ENCODE peak calls at places on chromosomes 11 and 22, in four cellular contexts. A, Y, D and O are unnamed samples.

GRCh38 chr11:26331911-26332571 is at the start of gene ANO3:
- DNase-seq in A (no peak), D (peak; percentile 67), Y (no peak), O (peak; percentile 88)

GRCh38 chr11:69535928-69536327 is 54.5 kb downstream of the LINC01488 start:
- DNase-seq in A (no peak), Y (no peak), D (no peak), O (no peak)

GRCh38 chr11:74196781-74197486 is 25.8 kb downstream of the PPME1 start:
- DNase-seq in Y (no peak), D (no peak), A (no peak), O (no peak)

GRCh38 chr11:16899708-16900107 is 114.5 kb downstream of the PLEKHA7 start:
- DNase-seq in A (no peak), Y (no peak), D (no peak), O (no peak)

GRCh38 chr11:46279393-46280099 is 2.1 kb downstream of the CREB3L1 start:
- DNase-seq in D (no peak), Y (no peak), A (no peak), O (no peak)

GRCh38 chr22:49954354-49954753 is 6.2 kb upstream of the PIM3 start:
- DNase-seq in A (no peak), D (no peak), Y (no peak), O (no peak)

GRCh38 chr11:7548659-7549283 is 35.0 kb downstream of the PPFIBP2 start:
- DNase-seq in D (peak; percentile 25), Y (no peak), A (peak; percentile 16), O (peak; percentile 38)

GRCh38 chr22:50030315-50031188 is 18.0 kb upstream of the IL17REL start:
- DNase-seq in A (peak; percentile 75), D (peak; percentile 44), Y (no peak), O (peak; percentile 48)

GRCh38 chr11:9078113-9079041 is 13.0 kb downstream of the SCUBE2 start:
- DNase-seq in A (no peak), D (no peak), Y (no peak), O (no peak)

GRCh38 chr11:72652871-72653615 is 21.2 kb downstream of the PDE2A start:
- DNase-seq in Y (no peak), D (no peak), A (no peak), O (peak; percentile 42)

GRCh38 chr22:21570398-21570797 is 2.9 kb downstream of the UBE2L3 start:
- DNase-seq in D (no peak), Y (no peak), A (no peak), O (no peak)

GRCh38 chr22:49229483-49230193 is 598.0 kb downstream of the BRD1 start:
- DNase-seq in D (no peak), A (no peak), Y (no peak), O (no peak)

GRCh38 chr11:126929186-126930085 is 71.1 kb downstream of the KIRREL3 start:
- DNase-seq in A (no peak), Y (no peak), D (no peak), O (no peak)

GRCh38 chr11:2916892-2917645 is 12.2 kb downstream of the PHLDA2 start:
- DNase-seq in A (no peak), Y (no peak), D (no peak), O (no peak)

GRCh38 chr11:76999597-76999996 is 34.6 kb upstream of the B3GNT6 start:
- DNase-seq in A (no peak), Y (no peak), D (no peak), O (no peak)

GRCh38 chr11:77002776-77003175 is 31.4 kb upstream of the B3GNT6 start:
- DNase-seq in Y (no peak), A (no peak), D (no peak), O (no peak)

GRCh38 chr11:76997512-76997911 is 36.7 kb upstream of the B3GNT6 start:
- DNase-seq in D (no peak), Y (no peak), A (no peak), O (no peak)

GRCh38 chr11:77003954-77004353 is 30.2 kb upstream of the B3GNT6 start:
- DNase-seq in Y (no peak), D (no peak), A (no peak), O (no peak)

GRCh38 chr11:77001524-77001923 is 32.7 kb upstream of the B3GNT6 start:
- DNase-seq in D (no peak), A (no peak), Y (no peak), O (no peak)
- H3K4me3 ChIP-seq in D (no peak overlapping the region), A (no peak overlapping the region), Y (no peak overlapping the region), O (no peak overlapping the region)

DNA sequence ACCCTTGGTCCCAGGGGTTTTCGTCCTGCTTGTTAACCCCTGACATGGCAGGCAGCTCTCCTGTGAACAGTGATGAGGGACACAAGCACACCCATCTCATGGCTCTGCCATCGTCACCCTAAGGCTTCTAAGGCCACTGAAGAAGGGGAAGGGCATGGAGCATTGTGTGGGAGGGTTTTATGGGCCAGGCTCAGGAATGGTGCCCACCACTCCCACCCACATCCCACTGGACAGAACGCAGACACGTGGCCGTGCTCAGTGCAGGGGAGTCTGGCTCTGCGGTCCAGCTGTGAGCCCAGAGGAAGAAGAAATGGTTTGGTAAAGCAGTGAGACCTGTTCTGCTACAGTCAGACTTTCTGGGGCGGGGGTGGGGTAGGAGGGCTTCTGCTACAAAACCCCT is 130.0 kb downstream of the CACNA1I start:
- DNase-seq in Y (no peak), D (no peak), A (no peak), O (no peak)
- TF ChIP-seq YY1 in Y (no peak), D (no peak), A (no peak), O (no peak)

DNA sequence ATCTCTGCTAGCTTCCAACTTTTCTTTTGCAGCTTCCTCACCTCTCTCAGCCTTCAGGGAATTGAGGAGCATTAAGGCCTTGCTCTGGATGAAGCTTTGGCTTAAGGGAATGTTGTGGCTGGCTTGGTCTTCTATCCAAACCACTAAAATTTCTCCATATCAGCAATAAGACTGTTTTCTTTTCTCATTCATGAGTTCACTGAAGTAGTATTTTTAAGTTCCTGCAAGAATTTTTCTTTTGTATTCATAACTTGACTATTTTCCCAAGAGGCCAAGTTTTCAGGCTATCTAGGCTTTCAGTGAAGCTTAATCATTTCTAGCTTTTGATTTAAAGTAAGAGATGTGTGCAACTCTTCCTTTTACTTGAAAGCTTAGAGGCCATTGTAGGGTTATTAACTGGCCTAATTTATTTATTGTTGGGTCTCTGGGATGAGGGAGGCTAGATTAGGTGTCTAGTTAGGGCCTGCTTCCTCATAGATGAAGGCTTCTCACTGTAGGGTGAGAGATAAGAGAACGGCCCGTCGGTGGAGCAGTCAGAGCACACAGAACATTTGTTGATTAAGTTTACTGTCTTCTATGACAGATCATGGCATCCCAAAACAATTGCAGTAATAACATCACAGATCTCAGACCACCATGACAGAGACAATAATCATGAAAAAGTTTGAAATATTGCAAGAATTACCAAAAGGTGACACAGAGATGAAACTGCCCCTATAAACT is 33.2 kb downstream of the CSF2RB start:
- DNase-seq in D (no peak), A (no peak), Y (no peak), O (no peak)
- H3K27me3 ChIP-seq in D (peaks cover 4% of the 10 kb centered on the region), A (no peaks in the 10 kb centered on the region), Y (no peaks in the 10 kb centered on the region), O (no peaks in the 10 kb centered on the region)

GRCh38 chr11:6156628-6157367 is 13.3 kb downstream of the OR52B2 start:
- DNase-seq in Y (no peak), A (no peak), D (no peak), O (peak; percentile 5)
- H3K4me3 ChIP-seq in Y (no peak overlapping the region), A (no peak overlapping the region), D (no peak overlapping the region), O (no peak overlapping the region)

GRCh38 chr11:62273789-62274275 is 3.9 kb downstream of the SCGB2A2 start:
- DNase-seq in Y (no peak), D (peak; percentile 60), A (no peak), O (no peak)
- TF ChIP-seq YY1 in Y (no peak), D (no peak), A (no peak), O (no peak)